ENCODE peak calls at places on chromosome 6, in five cellular contexts. One of them, this sample, is unnamed.

GRCh38 chr6:90110971-90111370 is 185.7 kb downstream of the BACH2 start:
- DNase-seq in HEK293T: no peak
- DNase-seq in NT2/D1: no peak
- DNase-seq in HepG2: no peak
- DNase-seq in H1: no peak
- DNase-seq in this sample: no peak

GRCh38 chr6:136083540-136083939 is 166.6 kb downstream of the MTFR2 start:
- DNase-seq in HEK293T: no peak
- DNase-seq in NT2/D1: no peak
- DNase-seq in HepG2: no peak
- DNase-seq in H1: no peak
- DNase-seq in this sample: no peak

GRCh38 chr6:116491610-116492330 is 19.7 kb upstream of the CALHM5 start:
- DNase-seq in HEK293T: no peak
- DNase-seq in NT2/D1: no peak
- DNase-seq in HepG2: no peak
- DNase-seq in H1: no peak
- DNase-seq in this sample: no peak

GRCh38 chr6:7566031-7566556 is 23.9 kb upstream of the SNRNP48 start:
- DNase-seq in HEK293T: no peak
- DNase-seq in NT2/D1: no peak
- DNase-seq in HepG2: no peak
- DNase-seq in H1: no peak
- DNase-seq in this sample: no peak

GRCh38 chr6:53737746-53738145 is 57.1 kb upstream of the LRRC1 start:
- DNase-seq in HEK293T: no peak
- DNase-seq in NT2/D1: no peak
- DNase-seq in HepG2: peak
- DNase-seq in H1: no peak
- DNase-seq in this sample: no peak

GRCh38 chr6:33702345-33702977 is 9.0 kb downstream of the UQCC2 start:
- DNase-seq in HEK293T: peak
- DNase-seq in NT2/D1: peak
- DNase-seq in HepG2: peak
- DNase-seq in H1: no peak
- DNase-seq in this sample: no peak

GRCh38 chr6:3708540-3708939 is 43.0 kb downstream of the PXDC1 start:
- DNase-seq in HEK293T: no peak
- DNase-seq in NT2/D1: no peak
- DNase-seq in HepG2: no peak
- DNase-seq in H1: no peak
- DNase-seq in this sample: no peak

GRCh38 chr6:24524801-24525200 is 30.0 kb downstream of the ALDH5A1 start:
- DNase-seq in HEK293T: peak
- DNase-seq in NT2/D1: peak
- DNase-seq in HepG2: peak
- DNase-seq in H1: no peak
- DNase-seq in this sample: no peak

GRCh38 chr6:125095501-125096301 is 57.9 kb upstream of the TPD52L1 start:
- DNase-seq in HEK293T: no peak
- DNase-seq in NT2/D1: no peak
- DNase-seq in HepG2: no peak
- DNase-seq in H1: no peak
- DNase-seq in this sample: no peak

GRCh38 chr6:112253842-112254816 is at the start of gene LAMA4:
- DNase-seq in HEK293T: peak
- DNase-seq in NT2/D1: no peak
- DNase-seq in HepG2: no peak
- DNase-seq in H1: no peak
- DNase-seq in this sample: no peak

GRCh38 chr6:11207199-11207968 is 25.1 kb downstream of the NEDD9 start:
- DNase-seq in HEK293T: no peak
- DNase-seq in NT2/D1: no peak
- DNase-seq in HepG2: peak
- DNase-seq in H1: no peak
- DNase-seq in this sample: no peak

GRCh38 chr6:90940812-90941481 is 354.1 kb upstream of the MAP3K7 start:
- DNase-seq in HEK293T: peak
- DNase-seq in NT2/D1: peak
- DNase-seq in HepG2: peak
- DNase-seq in H1: no peak
- DNase-seq in this sample: peak

GRCh38 chr6:40714576-40715500 is 127.7 kb upstream of the LRFN2 start:
- DNase-seq in HEK293T: no peak
- DNase-seq in NT2/D1: no peak
- DNase-seq in HepG2: peak
- DNase-seq in H1: no peak
- DNase-seq in this sample: no peak

GRCh38 chr6:118939683-118940082 is 4.7 kb upstream of the MCM9 start:
- DNase-seq in HEK293T: no peak
- DNase-seq in NT2/D1: no peak
- DNase-seq in HepG2: no peak
- DNase-seq in H1: no peak
- DNase-seq in this sample: no peak

GRCh38 chr6:89792881-89793280 is 26.7 kb downstream of the MDN1 start:
- DNase-seq in HEK293T: peak
- DNase-seq in NT2/D1: peak
- DNase-seq in HepG2: peak
- DNase-seq in H1: no peak
- DNase-seq in this sample: no peak

GRCh38 chr6:112951829-112952228 is 604.7 kb downstream of the RFPL4B start:
- DNase-seq in HEK293T: no peak
- DNase-seq in NT2/D1: no peak
- DNase-seq in HepG2: no peak
- DNase-seq in H1: no peak
- DNase-seq in this sample: no peak

DNA sequence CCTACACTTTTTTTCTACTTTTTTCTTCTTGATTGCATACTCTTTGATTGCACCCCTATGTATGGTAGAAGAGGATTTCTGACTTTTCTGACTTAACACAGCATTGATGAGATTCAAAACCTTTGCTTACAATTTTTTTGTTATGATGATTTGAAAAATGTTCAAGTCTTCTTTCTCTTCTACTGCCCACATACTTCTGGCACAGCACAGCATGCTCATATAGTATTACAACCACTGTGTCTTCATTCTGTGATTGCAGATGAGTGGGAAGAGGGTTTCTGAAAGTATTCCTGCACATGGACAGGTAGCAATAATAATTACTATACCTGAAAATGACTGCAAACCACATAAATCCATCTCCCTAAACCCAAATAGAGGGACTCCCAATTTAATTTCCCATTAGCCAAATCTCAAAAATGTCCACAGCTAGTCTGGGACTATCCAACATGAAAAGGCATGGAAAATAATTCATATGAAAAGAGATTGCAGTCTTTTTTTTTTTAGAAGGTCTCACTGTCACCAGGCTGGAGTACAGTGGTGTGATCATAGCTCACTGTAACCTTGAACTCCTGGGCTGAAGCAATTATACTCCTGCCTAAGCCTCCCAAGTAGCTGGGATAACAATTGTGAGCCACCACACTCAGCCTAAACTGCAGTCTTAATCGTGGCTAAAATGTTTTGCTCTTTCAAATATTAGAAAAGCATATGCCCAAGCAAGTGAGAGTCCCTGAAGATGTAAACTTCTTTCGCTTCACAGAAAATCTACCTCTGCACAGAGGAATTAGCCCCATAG is 15.9 kb upstream of the TENT5A start:
- DNase-seq in HEK293T: no peak
- DNase-seq in NT2/D1: no peak
- DNase-seq in HepG2: peak
- DNase-seq in H1: no peak
- DNase-seq in this sample: no peak
- TF ChIP-seq SUZ12 in HEK293T: no peak
- TF ChIP-seq SUZ12 in NT2/D1: no peak
- TF ChIP-seq SUZ12 in HepG2: no peak
- TF ChIP-seq SUZ12 in H1: no peak
- TF ChIP-seq SUZ12 in this sample: no peak

DNA sequence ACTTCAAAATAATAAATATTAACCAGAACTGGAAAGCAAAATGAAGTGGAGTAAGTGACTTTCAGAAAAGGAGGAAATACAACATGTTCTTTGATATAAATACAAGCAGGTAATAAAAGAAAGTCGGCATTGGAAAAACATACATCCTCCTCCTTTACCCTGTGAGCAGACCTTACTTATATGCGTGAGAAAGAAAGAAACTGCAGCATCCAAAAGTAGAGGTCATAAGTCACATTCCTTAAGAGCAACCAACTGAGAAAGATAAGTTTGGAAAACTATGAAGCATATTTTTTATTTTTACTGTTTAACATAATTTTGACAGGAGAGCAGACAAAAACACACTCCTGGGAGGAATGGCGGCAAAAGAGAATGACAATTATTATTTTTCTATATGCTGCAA is 155.5 kb downstream of the HACE1 start:
- DNase-seq in HEK293T: no peak
- DNase-seq in NT2/D1: no peak
- DNase-seq in HepG2: no peak
- DNase-seq in H1: no peak
- DNase-seq in this sample: no peak
- TF ChIP-seq SUZ12 in HEK293T: no peak
- TF ChIP-seq SUZ12 in NT2/D1: no peak
- TF ChIP-seq SUZ12 in HepG2: no peak
- TF ChIP-seq SUZ12 in H1: no peak
- TF ChIP-seq SUZ12 in this sample: no peak

GRCh38 chr6:138429731-138430130 is 25.7 kb downstream of the HEBP2 start:
- DNase-seq in HEK293T: no peak
- DNase-seq in NT2/D1: no peak
- DNase-seq in HepG2: no peak
- DNase-seq in H1: no peak
- DNase-seq in this sample: no peak

GRCh38 chr6:138430361-138431145 is 26.5 kb downstream of the HEBP2 start:
- DNase-seq in HEK293T: no peak
- DNase-seq in NT2/D1: no peak
- DNase-seq in HepG2: no peak
- DNase-seq in H1: no peak
- DNase-seq in this sample: no peak

GRCh38 chr6:138426500-138427123 is 22.6 kb downstream of the HEBP2 start:
- DNase-seq in HEK293T: no peak
- DNase-seq in NT2/D1: no peak
- DNase-seq in HepG2: no peak
- DNase-seq in H1: no peak
- DNase-seq in this sample: no peak

GRCh38 chr6:138431276-138432062 is 27.4 kb downstream of the HEBP2 start:
- DNase-seq in HEK293T: no peak
- DNase-seq in NT2/D1: no peak
- DNase-seq in HepG2: no peak
- DNase-seq in H1: no peak
- DNase-seq in this sample: no peak

DNA sequence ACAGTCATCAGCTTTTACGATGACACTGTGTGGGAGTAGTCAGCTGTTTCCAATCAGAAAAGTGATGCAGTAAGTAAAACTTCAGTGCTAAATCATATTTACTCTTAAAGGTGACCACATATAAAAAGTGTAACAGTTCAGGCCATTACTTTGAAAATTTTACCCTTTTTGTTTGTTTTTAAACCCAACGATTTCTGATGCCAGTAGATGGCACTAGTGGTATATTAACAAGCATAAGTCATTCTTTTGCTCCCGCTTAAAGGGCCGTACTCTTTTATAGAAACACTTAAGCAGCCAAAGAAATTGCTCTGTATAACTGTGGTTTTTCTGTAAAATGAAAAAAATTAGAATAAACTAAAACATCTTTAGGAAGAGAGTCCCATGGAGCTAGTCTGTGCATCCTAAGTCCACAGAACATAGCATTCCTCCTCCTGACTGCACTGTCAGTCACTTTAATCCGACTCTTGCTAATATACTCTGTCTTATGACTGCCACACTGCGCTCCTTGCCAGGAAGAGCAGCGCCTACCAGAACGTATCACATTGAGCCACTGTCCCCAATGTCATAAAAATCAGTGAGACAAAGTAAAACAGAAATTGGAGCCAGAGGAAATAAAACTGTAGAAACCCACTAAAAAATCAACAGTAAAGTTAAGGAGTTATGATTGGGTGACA is 25.1 kb downstream of the HEBP2 start:
- DNase-seq in HEK293T: peak
- DNase-seq in NT2/D1: no peak
- DNase-seq in HepG2: peak
- DNase-seq in H1: no peak
- DNase-seq in this sample: no peak
- TF ChIP-seq SUZ12 in HEK293T: no peak
- TF ChIP-seq SUZ12 in NT2/D1: no peak
- TF ChIP-seq SUZ12 in HepG2: no peak
- TF ChIP-seq SUZ12 in H1: no peak
- TF ChIP-seq SUZ12 in this sample: no peak

GRCh38 chr6:81890846-81891245 is 138.4 kb upstream of the TENT5A start:
- DNase-seq in HEK293T: no peak
- DNase-seq in NT2/D1: no peak
- DNase-seq in HepG2: no peak
- DNase-seq in H1: no peak
- DNase-seq in this sample: no peak
- TF ChIP-seq SUZ12 in HEK293T: no peak
- TF ChIP-seq SUZ12 in NT2/D1: no peak
- TF ChIP-seq SUZ12 in HepG2: no peak
- TF ChIP-seq SUZ12 in H1: no peak
- TF ChIP-seq SUZ12 in this sample: no peak

GRCh38 chr6:95578106-95578410 is 723 bp downstream of the MANEA start:
- DNase-seq in HEK293T: peak
- DNase-seq in NT2/D1: no peak
- DNase-seq in HepG2: peak
- DNase-seq in H1: no peak
- DNase-seq in this sample: no peak

GRCh38 chr6:95576218-95576617 is 1.1 kb upstream of the MANEA start:
- DNase-seq in HEK293T: no peak
- DNase-seq in NT2/D1: no peak
- DNase-seq in HepG2: no peak
- DNase-seq in H1: no peak
- DNase-seq in this sample: no peak

GRCh38 chr6:95576621-95577316 is 566 bp upstream of the MANEA start:
- DNase-seq in HEK293T: no peak
- DNase-seq in NT2/D1: no peak
- DNase-seq in HepG2: no peak
- DNase-seq in H1: no peak
- DNase-seq in this sample: no peak

GRCh38 chr6:95577317-95578105 is at the start of gene MANEA:
- DNase-seq in HEK293T: peak
- DNase-seq in NT2/D1: peak
- DNase-seq in HepG2: peak
- DNase-seq in H1: peak
- DNase-seq in this sample: peak

GRCh38 chr6:95581073-95581472 is 3.7 kb downstream of the MANEA start:
- DNase-seq in HEK293T: no peak
- DNase-seq in NT2/D1: no peak
- DNase-seq in HepG2: no peak
- DNase-seq in H1: no peak
- DNase-seq in this sample: no peak
- TF ChIP-seq SUZ12 in HEK293T: no peak
- TF ChIP-seq SUZ12 in NT2/D1: no peak
- TF ChIP-seq SUZ12 in HepG2: no peak
- TF ChIP-seq SUZ12 in H1: no peak
- TF ChIP-seq SUZ12 in this sample: no peak

DNA sequence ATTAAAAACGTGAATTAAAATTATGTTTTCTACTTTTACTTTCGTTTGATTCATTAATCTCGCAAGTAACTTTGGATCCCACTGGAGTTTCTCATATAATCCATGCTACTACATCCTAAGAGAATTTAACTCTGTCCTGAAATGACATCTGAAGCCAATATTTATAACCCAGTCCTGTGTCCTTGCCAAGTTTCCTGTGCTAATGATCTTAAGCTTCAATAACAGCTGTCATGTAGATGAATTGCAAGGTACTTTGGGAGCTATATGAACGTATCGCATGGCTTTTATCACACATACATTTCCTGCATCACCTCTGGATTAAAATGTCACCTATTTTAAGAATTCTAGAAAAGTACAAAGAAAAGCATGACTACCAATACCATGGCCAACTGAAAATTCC is 833.8 kb upstream of the CITED2 start:
- DNase-seq in HEK293T: no peak
- DNase-seq in NT2/D1: no peak
- DNase-seq in HepG2: no peak
- DNase-seq in H1: no peak
- DNase-seq in this sample: no peak
- TF ChIP-seq SUZ12 in HEK293T: no peak
- TF ChIP-seq SUZ12 in NT2/D1: no peak
- TF ChIP-seq SUZ12 in HepG2: no peak
- TF ChIP-seq SUZ12 in H1: no peak
- TF ChIP-seq SUZ12 in this sample: no peak

This sample was measured in GM12878.